ENCODE peak calls at places on chromosomes 12 and 14, in eight cellular contexts. One of them, this sample, is unnamed.

GRCh38 chr12:19482551-19483109 is 43.3 kb downstream of the AEBP2 start:
- DNase-seq in anterior cingulate cortex: no peak
- DNase-seq in activated T-helper 9 cell treated with anti-CD3 and anti-CD28 coated beads, Interleukin-2, amount 50 U/mL, for 16 hours: peak; percentile 39
- DNase-seq in lower leg skin: no peak
- DNase-seq in prostate gland: no peak
- DNase-seq in IMR-90: no peak
- DNase-seq in PC-3: no peak
- DNase-seq in nephron progenitor cell: no peak
- DNase-seq in this sample: peak; percentile 69

GRCh38 chr12:88235183-88235833 is 93.2 kb downstream of the TMTC3 start:
- DNase-seq in anterior cingulate cortex: no peak
- DNase-seq in activated T-helper 9 cell treated with anti-CD3 and anti-CD28 coated beads, Interleukin-2, amount 50 U/mL, for 16 hours: no peak
- DNase-seq in lower leg skin: no peak
- DNase-seq in prostate gland: no peak
- DNase-seq in IMR-90: no peak
- DNase-seq in PC-3: no peak
- DNase-seq in nephron progenitor cell: no peak
- DNase-seq in this sample: peak; percentile 25

GRCh38 chr14:101219896-101220703 is 316.6 kb upstream of the RTL1 start:
- DNase-seq in anterior cingulate cortex: no peak
- DNase-seq in activated T-helper 9 cell treated with anti-CD3 and anti-CD28 coated beads, Interleukin-2, amount 50 U/mL, for 16 hours: no peak
- DNase-seq in lower leg skin: peak; percentile 59
- DNase-seq in prostate gland: no peak
- DNase-seq in IMR-90: no peak
- DNase-seq in PC-3: no peak
- DNase-seq in nephron progenitor cell: no peak
- DNase-seq in this sample: no peak

GRCh38 chr14:101111620-101112290 is 208.2 kb upstream of the RTL1 start:
- DNase-seq in anterior cingulate cortex: no peak
- DNase-seq in activated T-helper 9 cell treated with anti-CD3 and anti-CD28 coated beads, Interleukin-2, amount 50 U/mL, for 16 hours: no peak
- DNase-seq in lower leg skin: peak; percentile 78
- DNase-seq in prostate gland: no peak
- DNase-seq in IMR-90: no peak
- DNase-seq in PC-3: no peak
- DNase-seq in nephron progenitor cell: no peak
- DNase-seq in this sample: no peak

GRCh38 chr12:12470751-12471300 is 91.8 kb downstream of the DUSP16 start:
- DNase-seq in anterior cingulate cortex: no peak
- DNase-seq in activated T-helper 9 cell treated with anti-CD3 and anti-CD28 coated beads, Interleukin-2, amount 50 U/mL, for 16 hours: no peak
- DNase-seq in lower leg skin: no peak
- DNase-seq in prostate gland: peak; percentile 70
- DNase-seq in IMR-90: no peak
- DNase-seq in PC-3: peak; percentile 43
- DNase-seq in nephron progenitor cell: no peak
- DNase-seq in this sample: no peak

GRCh38 chr12:81257952-81258551 is 180.2 kb downstream of the ACSS3 start:
- DNase-seq in anterior cingulate cortex: no peak
- DNase-seq in activated T-helper 9 cell treated with anti-CD3 and anti-CD28 coated beads, Interleukin-2, amount 50 U/mL, for 16 hours: no peak
- DNase-seq in lower leg skin: no peak
- DNase-seq in prostate gland: no peak
- DNase-seq in IMR-90: peak; percentile 47
- DNase-seq in PC-3: peak; percentile 66
- DNase-seq in nephron progenitor cell: no peak
- DNase-seq in this sample: no peak

GRCh38 chr12:42759622-42760273 is 170.2 kb upstream of the PRICKLE1 start:
- DNase-seq in anterior cingulate cortex: no peak
- DNase-seq in activated T-helper 9 cell treated with anti-CD3 and anti-CD28 coated beads, Interleukin-2, amount 50 U/mL, for 16 hours: no peak
- DNase-seq in lower leg skin: peak; percentile 93
- DNase-seq in prostate gland: peak; percentile 76
- DNase-seq in IMR-90: peak; percentile 77
- DNase-seq in PC-3: peak; percentile 52
- DNase-seq in nephron progenitor cell: no peak
- DNase-seq in this sample: no peak

GRCh38 chr12:68081561-68081960 is 78.0 kb downstream of the IFNG start:
- DNase-seq in anterior cingulate cortex: no peak
- DNase-seq in activated T-helper 9 cell treated with anti-CD3 and anti-CD28 coated beads, Interleukin-2, amount 50 U/mL, for 16 hours: no peak
- DNase-seq in lower leg skin: no peak
- DNase-seq in prostate gland: no peak
- DNase-seq in IMR-90: no peak
- DNase-seq in PC-3: no peak
- DNase-seq in nephron progenitor cell: no peak
- DNase-seq in this sample: no peak

GRCh38 chr12:92408072-92408900 is 262.6 kb upstream of the BTG1 start:
- DNase-seq in anterior cingulate cortex: no peak
- DNase-seq in activated T-helper 9 cell treated with anti-CD3 and anti-CD28 coated beads, Interleukin-2, amount 50 U/mL, for 16 hours: no peak
- DNase-seq in lower leg skin: no peak
- DNase-seq in prostate gland: peak; percentile 7
- DNase-seq in IMR-90: no peak
- DNase-seq in PC-3: peak; percentile 76
- DNase-seq in nephron progenitor cell: peak; percentile 15
- DNase-seq in this sample: peak; percentile 59

GRCh38 chr14:103519043-103519836 is 3.4 kb downstream of the CKB start:
- DNase-seq in anterior cingulate cortex: no peak
- DNase-seq in activated T-helper 9 cell treated with anti-CD3 and anti-CD28 coated beads, Interleukin-2, amount 50 U/mL, for 16 hours: no peak
- DNase-seq in lower leg skin: no peak
- DNase-seq in prostate gland: no peak
- DNase-seq in IMR-90: no peak
- DNase-seq in PC-3: no peak
- DNase-seq in nephron progenitor cell: no peak
- DNase-seq in this sample: peak; percentile 18

GRCh38 chr14:90301122-90301521 is 30.6 kb downstream of the NRDE2 start:
- DNase-seq in anterior cingulate cortex: no peak
- DNase-seq in activated T-helper 9 cell treated with anti-CD3 and anti-CD28 coated beads, Interleukin-2, amount 50 U/mL, for 16 hours: no peak
- DNase-seq in lower leg skin: no peak
- DNase-seq in prostate gland: no peak
- DNase-seq in IMR-90: no peak
- DNase-seq in PC-3: no peak
- DNase-seq in nephron progenitor cell: no peak
- DNase-seq in this sample: no peak

GRCh38 chr14:24068711-24069410 is 2.5 kb upstream of the CPNE6 start:
- DNase-seq in anterior cingulate cortex: no peak
- DNase-seq in activated T-helper 9 cell treated with anti-CD3 and anti-CD28 coated beads, Interleukin-2, amount 50 U/mL, for 16 hours: no peak
- DNase-seq in lower leg skin: no peak
- DNase-seq in prostate gland: no peak
- DNase-seq in IMR-90: no peak
- DNase-seq in PC-3: no peak
- DNase-seq in nephron progenitor cell: no peak
- DNase-seq in this sample: no peak

GRCh38 chr12:113347107-113347506 is 11.3 kb upstream of the PLBD2 start:
- DNase-seq in anterior cingulate cortex: no peak
- DNase-seq in activated T-helper 9 cell treated with anti-CD3 and anti-CD28 coated beads, Interleukin-2, amount 50 U/mL, for 16 hours: no peak
- DNase-seq in lower leg skin: no peak
- DNase-seq in prostate gland: no peak
- DNase-seq in IMR-90: no peak
- DNase-seq in PC-3: no peak
- DNase-seq in nephron progenitor cell: no peak
- DNase-seq in this sample: no peak

GRCh38 chr14:102492523-102492910 is 17.1 kb downstream of the ANKRD9 start:
- DNase-seq in anterior cingulate cortex: no peak
- DNase-seq in activated T-helper 9 cell treated with anti-CD3 and anti-CD28 coated beads, Interleukin-2, amount 50 U/mL, for 16 hours: no peak
- DNase-seq in lower leg skin: no peak
- DNase-seq in prostate gland: no peak
- DNase-seq in IMR-90: no peak
- DNase-seq in PC-3: no peak
- DNase-seq in nephron progenitor cell: no peak
- DNase-seq in this sample: no peak

GRCh38 chr14:67650694-67651093 is 23.7 kb downstream of the VTI1B start:
- DNase-seq in anterior cingulate cortex: no peak
- DNase-seq in activated T-helper 9 cell treated with anti-CD3 and anti-CD28 coated beads, Interleukin-2, amount 50 U/mL, for 16 hours: no peak
- DNase-seq in lower leg skin: no peak
- DNase-seq in prostate gland: no peak
- DNase-seq in IMR-90: peak; percentile 65
- DNase-seq in PC-3: no peak
- DNase-seq in nephron progenitor cell: no peak
- DNase-seq in this sample: no peak

GRCh38 chr12:18923721-18924120 is 185.8 kb downstream of the CAPZA3 start:
- DNase-seq in anterior cingulate cortex: no peak
- DNase-seq in activated T-helper 9 cell treated with anti-CD3 and anti-CD28 coated beads, Interleukin-2, amount 50 U/mL, for 16 hours: no peak
- DNase-seq in lower leg skin: no peak
- DNase-seq in prostate gland: no peak
- DNase-seq in IMR-90: no peak
- DNase-seq in PC-3: no peak
- DNase-seq in nephron progenitor cell: no peak
- DNase-seq in this sample: no peak

GRCh38 chr12:110002691-110003515 is 3.7 kb downstream of the ANKRD13A start:
- DNase-seq in anterior cingulate cortex: no peak
- DNase-seq in activated T-helper 9 cell treated with anti-CD3 and anti-CD28 coated beads, Interleukin-2, amount 50 U/mL, for 16 hours: no peak
- DNase-seq in lower leg skin: peak; percentile 79
- DNase-seq in prostate gland: peak; percentile 49
- DNase-seq in IMR-90: peak; percentile 52
- DNase-seq in PC-3: peak; percentile 26
- DNase-seq in nephron progenitor cell: no peak
- DNase-seq in this sample: no peak

GRCh38 chr14:100692256-100692655 is 34.4 kb upstream of the DLK1 start:
- DNase-seq in anterior cingulate cortex: no peak
- DNase-seq in activated T-helper 9 cell treated with anti-CD3 and anti-CD28 coated beads, Interleukin-2, amount 50 U/mL, for 16 hours: no peak
- DNase-seq in lower leg skin: no peak
- DNase-seq in prostate gland: no peak
- DNase-seq in IMR-90: no peak
- DNase-seq in PC-3: no peak
- DNase-seq in nephron progenitor cell: no peak
- DNase-seq in this sample: no peak

GRCh38 chr12:29157486-29157946 is 8.4 kb downstream of the FAR2 start:
- DNase-seq in anterior cingulate cortex: no peak
- DNase-seq in activated T-helper 9 cell treated with anti-CD3 and anti-CD28 coated beads, Interleukin-2, amount 50 U/mL, for 16 hours: no peak
- DNase-seq in lower leg skin: no peak
- DNase-seq in prostate gland: no peak
- DNase-seq in IMR-90: peak; percentile 33
- DNase-seq in PC-3: peak; percentile 68
- DNase-seq in nephron progenitor cell: no peak
- DNase-seq in this sample: no peak

GRCh38 chr14:74080820-74081460 is 3.3 kb downstream of the ALDH6A1 start:
- DNase-seq in anterior cingulate cortex: no peak
- DNase-seq in activated T-helper 9 cell treated with anti-CD3 and anti-CD28 coated beads, Interleukin-2, amount 50 U/mL, for 16 hours: no peak
- DNase-seq in lower leg skin: no peak
- DNase-seq in prostate gland: no peak
- DNase-seq in IMR-90: no peak
- DNase-seq in PC-3: no peak
- DNase-seq in nephron progenitor cell: no peak
- DNase-seq in this sample: no peak

GRCh38 chr14:69046468-69046867 is 67.4 kb upstream of the ACTN1 start:
- DNase-seq in anterior cingulate cortex: no peak
- DNase-seq in activated T-helper 9 cell treated with anti-CD3 and anti-CD28 coated beads, Interleukin-2, amount 50 U/mL, for 16 hours: no peak
- DNase-seq in lower leg skin: no peak
- DNase-seq in prostate gland: no peak
- DNase-seq in IMR-90: peak; percentile 77
- DNase-seq in PC-3: no peak
- DNase-seq in nephron progenitor cell: no peak
- DNase-seq in this sample: no peak

GRCh38 chr12:10716704-10717315 is 6.3 kb downstream of the YBX3 start:
- DNase-seq in anterior cingulate cortex: no peak
- DNase-seq in activated T-helper 9 cell treated with anti-CD3 and anti-CD28 coated beads, Interleukin-2, amount 50 U/mL, for 16 hours: no peak
- DNase-seq in lower leg skin: peak; percentile 96
- DNase-seq in prostate gland: peak; percentile 92
- DNase-seq in IMR-90: peak; percentile 92
- DNase-seq in PC-3: peak; percentile 88
- DNase-seq in nephron progenitor cell: peak; percentile 29
- DNase-seq in this sample: no peak

GRCh38 chr12:119383206-119383605 is 48.7 kb downstream of the CCDC60 start:
- DNase-seq in anterior cingulate cortex: no peak
- DNase-seq in activated T-helper 9 cell treated with anti-CD3 and anti-CD28 coated beads, Interleukin-2, amount 50 U/mL, for 16 hours: no peak
- DNase-seq in lower leg skin: no peak
- DNase-seq in prostate gland: no peak
- DNase-seq in IMR-90: no peak
- DNase-seq in PC-3: no peak
- DNase-seq in nephron progenitor cell: no peak
- DNase-seq in this sample: no peak